ENCODE peak calls at places on chromosomes 11 and 22, in six cellular contexts. T is GM23248, I is DND-41, G is neural progenitor cell, H is PC-9, R is HCT116. O is an unnamed sample. For H4K20me1, the result is how much of the 10 kb centered on the place peaks cover.

GRCh38 chr22:25357606-25358420 is 138.4 kb downstream of the CRYBB2 start:
- DNase-seq in T (no peak), I (no peak), G (no peak), H (no peak), R (no peak), O (no peak)

GRCh38 chr11:59676205-59676604 is 7.4 kb upstream of the PATL1 start:
- DNase-seq in T (no peak), I (no peak), G (no peak), H (no peak), R (no peak), O (no peak)

GRCh38 chr22:43404673-43405385 is 7.0 kb upstream of the MPPED1 start:
- DNase-seq in T (no peak), I (no peak), G (no peak), H (no peak), R (no peak), O (no peak)

GRCh38 chr22:17213976-17214375 is 5.3 kb downstream of the ADA2 start:
- DNase-seq in T (peak), I (peak), G (peak), H (no peak), R (peak), O (peak)

GRCh38 chr22:46737105-46737975 is 712 bp downstream of the CERK start:
- DNase-seq in T (peak), I (peak), G (peak), H (no peak), R (no peak), O (peak)

GRCh38 chr22:49332691-49333090 is 495.0 kb downstream of the BRD1 start:
- DNase-seq in T (no peak), I (no peak), G (no peak), H (no peak), R (no peak), O (no peak)

GRCh38 chr22:46828323-46829139 is 66.1 kb downstream of the TBC1D22A start:
- DNase-seq in T (no peak), I (no peak), G (no peak), H (no peak), R (no peak), O (no peak)

GRCh38 chr22:48263431-48263765 is 1500.9 kb downstream of the TBC1D22A start:
- DNase-seq in T (no peak), I (no peak), G (no peak), H (no peak), R (no peak), O (no peak)

GRCh38 chr11:92681606-92682005 is 287.8 kb upstream of the MTNR1B start:
- DNase-seq in T (no peak), I (no peak), G (peak), H (no peak), R (no peak), O (no peak)

GRCh38 chr11:132289590-132290256 is 919.3 kb downstream of the NTM start:
- DNase-seq in T (no peak), I (no peak), G (no peak), H (no peak), R (no peak), O (no peak)

GRCh38 chr11:9656864-9657263 is 7.0 kb upstream of the SWAP70 start:
- DNase-seq in T (no peak), I (no peak), G (no peak), H (no peak), R (no peak), O (no peak)

GRCh38 chr22:33270596-33270995 is 212.4 kb upstream of the SYN3 start:
- DNase-seq in T (no peak), I (no peak), G (peak), H (no peak), R (no peak), O (no peak)

GRCh38 chr22:50600541-50600940 is at the start of gene MAPK8IP2:
- DNase-seq in T (no peak), I (no peak), G (peak), H (no peak), R (no peak), O (no peak)

GRCh38 chr11:19323502-19323901 is 82.8 kb upstream of the E2F8 start:
- DNase-seq in T (no peak), I (no peak), G (no peak), H (no peak), R (no peak), O (peak)

GRCh38 chr11:13462311-13462927 is 603 bp downstream of the BTBD10 start:
- DNase-seq in T (peak), I (peak), G (peak), H (peak), R (peak), O (peak)

GRCh38 chr11:82865841-82866240 is 34.4 kb downstream of the PRCP start:
- DNase-seq in T (peak), I (no peak), G (no peak), H (no peak), R (no peak), O (no peak)

GRCh38 chr11:111441443-111441842 is 62.4 kb upstream of the POU2AF1 start:
- DNase-seq in T (peak), I (no peak), G (no peak), H (no peak), R (no peak), O (peak)

GRCh38 chr22:44566911-44567310 is 68.9 kb upstream of the RTL6 start:
- DNase-seq in T (no peak), I (no peak), G (no peak), H (no peak), R (no peak), O (no peak)

GRCh38 chr22:30615543-30615954 is 8.6 kb downstream of the TCN2 start:
- DNase-seq in T (no peak), I (no peak), G (no peak), H (no peak), R (no peak), O (no peak)

GRCh38 chr11:18013790-18014507 is 1.1 kb upstream of the SERGEF start:
- DNase-seq in T (peak), I (no peak), G (peak), H (no peak), R (no peak), O (no peak)

GRCh38 chr11:65611028-65611757 is 2.8 kb downstream of the MAP3K11 start:
- DNase-seq in T (no peak), I (no peak), G (no peak), H (no peak), R (no peak), O (no peak)

GRCh38 chr11:15697437-15698236 is 582.9 kb downstream of the INSC start:
- DNase-seq in T (no peak), I (no peak), G (no peak), H (no peak), R (no peak), O (no peak)

GRCh38 chr11:84566681-84567080 is 1060.5 kb downstream of the DLG2 start:
- DNase-seq in T (no peak), I (no peak), G (no peak), H (no peak), R (no peak), O (peak)

GRCh38 chr11:26583550-26583949 is 11.5 kb upstream of the MUC15 start:
- DNase-seq in T (peak), I (no peak), G (no peak), H (peak), R (no peak), O (no peak)

GRCh38 chr22:29689872-29690213 is 30.0 kb upstream of the CABP7 start:
- DNase-seq in T (peak), I (peak), G (peak), H (no peak), R (no peak), O (peak)

GRCh38 chr11:46528445-46529085 is 65.3 kb downstream of the AMBRA1 start:
- DNase-seq in T (no peak), I (no peak), G (no peak), H (no peak), R (no peak), O (no peak)

GRCh38 chr11:115267228-115267627 is 237.0 kb downstream of the CADM1 start:
- DNase-seq in T (no peak), I (no peak), G (no peak), H (no peak), R (no peak), O (no peak)

GRCh38 chr11:124864176-124864891 is 898 bp upstream of the ROBO3 start:
- DNase-seq in T (no peak), I (no peak), G (no peak), H (no peak), R (no peak), O (no peak)

GRCh38 chr11:124867700-124868099 is 2.5 kb downstream of the ROBO3 start:
- DNase-seq in T (peak), I (no peak), G (peak), H (no peak), R (peak), O (peak)

GRCh38 chr11:124864892-124865180 is 396 bp upstream of the ROBO3 start:
- DNase-seq in T (no peak), I (no peak), G (no peak), H (no peak), R (no peak), O (no peak)

GRCh38 chr11:124865181-124865901 is at the start of gene ROBO3:
- DNase-seq in T (no peak), I (no peak), G (peak), H (no peak), R (no peak), O (peak)

GRCh38 chr11:124865902-124866851 is 945 bp downstream of the ROBO3 start:
- DNase-seq in T (peak), I (no peak), G (peak), H (no peak), R (no peak), O (peak)
- TF ChIP-seq EZH2 in T (peak), I (no peak), G (peak), H (no peak), R (no peak), O (peak)

DNA sequence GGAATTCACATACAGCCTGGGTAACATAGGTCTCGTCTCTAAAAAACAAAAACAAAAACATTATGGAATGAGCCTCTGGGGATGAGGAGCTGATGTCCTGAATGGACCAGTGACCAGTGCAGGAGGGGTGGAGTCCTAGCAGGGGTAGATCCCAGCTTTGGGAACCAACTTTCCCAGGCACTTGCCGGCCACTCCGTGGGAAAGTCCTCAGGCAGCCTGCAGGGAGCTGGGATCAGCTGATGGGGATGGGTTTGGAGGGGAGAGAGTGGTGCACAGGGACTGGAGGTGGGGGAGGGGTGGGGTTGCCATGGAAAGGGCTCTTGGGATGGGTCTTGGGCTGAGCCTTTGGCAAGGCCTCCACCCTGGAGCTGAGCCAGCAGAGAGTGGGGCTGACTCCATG is 19.1 kb downstream of the MGAT3 start:
- DNase-seq in T (no peak), I (no peak), G (peak), H (no peak), R (no peak), O (no peak)
- H4K20me1 ChIP-seq in T (under half), I (under half), G (half or more), H (under half), R (under half), O (under half)

GRCh38 chr11:70026726-70027125 is 51.4 kb upstream of the ANO1 start:
- DNase-seq in T (no peak), I (no peak), G (no peak), H (no peak), R (no peak), O (no peak)

GRCh38 chr11:70028147-70028855 is 49.8 kb upstream of the ANO1 start:
- DNase-seq in T (no peak), I (no peak), G (no peak), H (no peak), R (no peak), O (no peak)

GRCh38 chr11:70029831-70030811 is 48.0 kb upstream of the ANO1 start:
- DNase-seq in T (no peak), I (no peak), G (peak), H (no peak), R (no peak), O (no peak)

GRCh38 chr11:70027451-70027850 is 50.7 kb upstream of the ANO1 start:
- DNase-seq in T (no peak), I (no peak), G (no peak), H (no peak), R (no peak), O (no peak)

DNA sequence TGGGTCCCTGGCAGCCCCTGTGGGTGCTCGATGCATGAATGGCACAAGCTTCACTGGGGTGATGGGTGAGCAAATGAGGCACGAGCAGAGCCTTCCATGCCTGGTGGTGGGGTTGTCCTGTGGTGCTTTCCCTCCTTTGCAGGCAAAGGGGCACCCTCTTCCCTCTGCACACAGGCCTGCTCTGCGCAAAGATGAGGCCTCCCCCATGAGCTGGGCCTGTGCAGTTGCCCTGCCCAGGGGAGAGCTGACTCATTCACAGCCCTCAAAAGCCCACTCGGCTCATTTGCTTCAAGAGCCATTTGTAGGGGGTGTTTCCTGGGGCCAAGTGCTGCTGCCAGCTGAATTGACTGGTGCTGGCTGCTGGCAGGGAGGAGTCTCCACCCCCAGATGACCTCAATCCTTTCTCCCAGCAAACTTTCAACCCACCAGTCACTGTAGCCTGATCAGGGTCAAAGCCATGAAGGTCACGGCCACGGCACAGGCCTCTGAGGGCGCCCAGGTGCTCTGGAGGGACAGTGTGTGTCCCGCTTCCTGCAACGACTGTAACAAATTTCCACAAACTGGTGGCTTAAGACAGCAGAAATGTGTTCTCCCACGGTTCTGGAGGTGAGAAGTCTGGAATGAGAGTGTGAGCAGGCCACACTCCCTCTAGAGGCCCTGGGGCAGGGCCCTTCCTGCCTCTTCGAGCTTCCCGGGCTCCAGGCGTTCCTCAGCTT is 48.8 kb upstream of the ANO1 start:
- DNase-seq in T (no peak), I (no peak), G (no peak), H (no peak), R (no peak), O (no peak)
- H2AFZ ChIP-seq in T (no peak), I (no peak), G (no peak), H (no peak), R (no peak), O (no peak)

GRCh38 chr22:21927174-21927823 is 25.3 kb downstream of the PPM1F start:
- DNase-seq in T (no peak), I (no peak), G (no peak), H (no peak), R (no peak), O (no peak)

GRCh38 chr22:21928048-21928447 is 24.6 kb downstream of the PPM1F start:
- DNase-seq in T (no peak), I (no peak), G (no peak), H (no peak), R (no peak), O (no peak)

GRCh38 chr22:21931056-21931455 is 21.6 kb downstream of the PPM1F start:
- DNase-seq in T (no peak), I (no peak), G (no peak), H (no peak), R (no peak), O (no peak)

GRCh38 chr22:21926728-21927127 is 25.9 kb downstream of the PPM1F start:
- DNase-seq in T (no peak), I (no peak), G (no peak), H (no peak), R (no peak), O (no peak)

GRCh38 chr22:21929253-21929652 is 23.4 kb downstream of the PPM1F start:
- DNase-seq in T (no peak), I (no peak), G (no peak), H (no peak), R (no peak), O (no peak)
- TF ChIP-seq EZH2 in T (no peak), I (no peak), G (no peak), H (no peak), R (no peak), O (no peak)

GRCh38 chr11:60918251-60918940 is 4.4 kb downstream of the TMEM109 start:
- DNase-seq in T (no peak), I (no peak), G (no peak), H (no peak), R (no peak), O (no peak)

GRCh38 chr11:60916669-60917206 is 2.8 kb downstream of the TMEM109 start:
- DNase-seq in T (no peak), I (no peak), G (no peak), H (no peak), R (no peak), O (no peak)

GRCh38 chr11:60918941-60919275 is 5.0 kb downstream of the TMEM109 start:
- DNase-seq in T (peak), I (no peak), G (no peak), H (peak), R (no peak), O (peak)

GRCh38 chr11:60915250-60915914 is 1.4 kb downstream of the TMEM109 start:
- DNase-seq in T (peak), I (peak), G (peak), H (peak), R (peak), O (peak)

GRCh38 chr11:60917267-60917666 is 3.3 kb downstream of the TMEM109 start:
- DNase-seq in T (no peak), I (no peak), G (no peak), H (no peak), R (no peak), O (no peak)
- H4K20me1 ChIP-seq in T (under half), I (half or more), G (under half), H (under half), R (under half), O (under half)

GRCh38 chr11:27699242-27699925 is 871 bp downstream of the BDNF start:
- DNase-seq in T (peak), I (no peak), G (peak), H (no peak), R (no peak), O (peak)

GRCh38 chr11:27701262-27702105 is 1.2 kb upstream of the BDNF start:
- DNase-seq in T (peak), I (no peak), G (peak), H (no peak), R (no peak), O (peak)

GRCh38 chr11:27698872-27699241 is 1.4 kb downstream of the BDNF start:
- DNase-seq in T (peak), I (peak), G (peak), H (peak), R (peak), O (peak)

GRCh38 chr11:27699926-27700350 is 317 bp downstream of the BDNF start:
- DNase-seq in T (peak), I (no peak), G (no peak), H (no peak), R (no peak), O (no peak)

GRCh38 chr11:27700351-27701261 is at the start of gene BDNF:
- DNase-seq in T (peak), I (no peak), G (peak), H (no peak), R (no peak), O (peak)
- H2AFZ ChIP-seq in T (peak), I (no peak), G (peak), H (peak), R (peak), O (peak)

DNA sequence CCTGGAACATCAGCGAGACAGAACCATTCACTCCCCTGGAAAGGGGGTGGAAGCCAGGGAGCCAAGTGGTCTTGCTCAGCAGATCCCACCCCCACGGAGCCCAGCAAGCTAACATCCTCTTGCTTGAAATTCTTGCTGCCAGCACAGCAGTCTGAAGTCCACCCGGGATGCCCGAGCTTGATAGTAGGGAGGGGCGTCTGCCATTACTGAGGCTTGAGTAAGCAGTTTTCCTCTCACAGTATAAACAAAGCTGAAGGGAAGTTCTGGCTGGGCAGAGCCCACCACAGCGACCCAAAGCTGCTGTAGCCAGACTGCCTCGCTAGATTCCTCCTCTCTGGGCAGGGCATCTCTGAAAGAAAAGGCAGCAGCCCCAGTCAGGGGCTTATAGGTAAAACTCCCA is 764.8 kb upstream of the LUZP2 start:
- DNase-seq in T (peak), I (no peak), G (no peak), H (no peak), R (no peak), O (peak)
- TF ChIP-seq EZH2 in T (no peak), I (no peak), G (no peak), H (no peak), R (no peak), O (no peak)

O was measured in fibroblast of lung.